ENCODE peak calls at places on chromosomes 2 and 18, in six cellular contexts. One of them, this sample, is unnamed.

GRCh38 chr2:25341031-25341727 is 546 bp downstream of the DNMT3A start:
- DNase-seq in neural crest cell: no peak
- DNase-seq in progenitor cell of endocrine pancreas: no peak
- DNase-seq in nephron progenitor cell: peak
- DNase-seq in IMR-90: no peak
- DNase-seq in cardiac fibroblast: no peak
- DNase-seq in this sample: no peak

GRCh38 chr18:65459741-65460140 is 291.1 kb upstream of the CDH7 start:
- DNase-seq in neural crest cell: no peak
- DNase-seq in progenitor cell of endocrine pancreas: no peak
- DNase-seq in nephron progenitor cell: no peak
- DNase-seq in cardiac fibroblast: no peak
- DNase-seq in IMR-90: no peak
- DNase-seq in this sample: no peak

GRCh38 chr2:128686881-128687550 is 368.3 kb upstream of the HS6ST1 start:
- DNase-seq in IMR-90: no peak
- DNase-seq in neural crest cell: no peak
- DNase-seq in nephron progenitor cell: no peak
- DNase-seq in progenitor cell of endocrine pancreas: no peak
- DNase-seq in cardiac fibroblast: no peak
- DNase-seq in this sample: no peak

GRCh38 chr2:163248321-163249090 is 409.9 kb upstream of the KCNH7 start:
- DNase-seq in cardiac fibroblast: no peak
- DNase-seq in IMR-90: no peak
- DNase-seq in neural crest cell: no peak
- DNase-seq in progenitor cell of endocrine pancreas: no peak
- DNase-seq in nephron progenitor cell: no peak
- DNase-seq in this sample: no peak

GRCh38 chr2:229344151-229344551 is 73.1 kb upstream of the PID1 start:
- DNase-seq in progenitor cell of endocrine pancreas: no peak
- DNase-seq in IMR-90: no peak
- DNase-seq in nephron progenitor cell: no peak
- DNase-seq in neural crest cell: no peak
- DNase-seq in cardiac fibroblast: peak
- DNase-seq in this sample: no peak

GRCh38 chr2:154402138-154402714 is 296.3 kb upstream of the KCNJ3 start:
- DNase-seq in cardiac fibroblast: peak
- DNase-seq in nephron progenitor cell: no peak
- DNase-seq in neural crest cell: no peak
- DNase-seq in progenitor cell of endocrine pancreas: no peak
- DNase-seq in IMR-90: peak
- DNase-seq in this sample: no peak

GRCh38 chr2:135530313-135531230 is at the start of gene ZRANB3:
- DNase-seq in neural crest cell: peak
- DNase-seq in progenitor cell of endocrine pancreas: peak
- DNase-seq in nephron progenitor cell: peak
- DNase-seq in IMR-90: peak
- DNase-seq in cardiac fibroblast: peak
- DNase-seq in this sample: no peak

GRCh38 chr18:7626922-7627440 is 59.9 kb downstream of the PTPRM start:
- DNase-seq in cardiac fibroblast: peak
- DNase-seq in IMR-90: peak
- DNase-seq in progenitor cell of endocrine pancreas: no peak
- DNase-seq in nephron progenitor cell: no peak
- DNase-seq in neural crest cell: no peak
- DNase-seq in this sample: no peak

GRCh38 chr2:151315381-151315903 is 26.0 kb upstream of the NMI start:
- DNase-seq in nephron progenitor cell: no peak
- DNase-seq in progenitor cell of endocrine pancreas: no peak
- DNase-seq in neural crest cell: no peak
- DNase-seq in IMR-90: peak
- DNase-seq in cardiac fibroblast: peak
- DNase-seq in this sample: no peak

GRCh38 chr18:78785706-78786105 is 193.9 kb upstream of the SALL3 start:
- DNase-seq in nephron progenitor cell: no peak
- DNase-seq in IMR-90: no peak
- DNase-seq in progenitor cell of endocrine pancreas: no peak
- DNase-seq in cardiac fibroblast: no peak
- DNase-seq in neural crest cell: no peak
- DNase-seq in this sample: no peak

GRCh38 chr18:2997846-2998599 is 14.9 kb downstream of the LPIN2 start:
- DNase-seq in progenitor cell of endocrine pancreas: no peak
- DNase-seq in nephron progenitor cell: no peak
- DNase-seq in IMR-90: no peak
- DNase-seq in cardiac fibroblast: no peak
- DNase-seq in neural crest cell: no peak
- DNase-seq in this sample: no peak

GRCh38 chr18:55573386-55573785 is 14.6 kb downstream of the TCF4 start:
- DNase-seq in progenitor cell of endocrine pancreas: no peak
- DNase-seq in neural crest cell: no peak
- DNase-seq in cardiac fibroblast: no peak
- DNase-seq in IMR-90: no peak
- DNase-seq in nephron progenitor cell: no peak
- DNase-seq in this sample: no peak

GRCh38 chr2:45180784-45181183 is 171.5 kb upstream of the SIX2 start:
- DNase-seq in progenitor cell of endocrine pancreas: no peak
- DNase-seq in IMR-90: no peak
- DNase-seq in cardiac fibroblast: peak
- DNase-seq in nephron progenitor cell: no peak
- DNase-seq in neural crest cell: no peak
- DNase-seq in this sample: no peak

GRCh38 chr2:30157616-30158015 is 10.8 kb downstream of the YPEL5 start:
- DNase-seq in IMR-90: no peak
- DNase-seq in neural crest cell: no peak
- DNase-seq in nephron progenitor cell: no peak
- DNase-seq in progenitor cell of endocrine pancreas: no peak
- DNase-seq in cardiac fibroblast: no peak
- DNase-seq in this sample: no peak

GRCh38 chr2:96090527-96090926 is 25.8 kb downstream of the ADRA2B start:
- DNase-seq in IMR-90: peak
- DNase-seq in nephron progenitor cell: no peak
- DNase-seq in neural crest cell: no peak
- DNase-seq in cardiac fibroblast: no peak
- DNase-seq in progenitor cell of endocrine pancreas: no peak
- DNase-seq in this sample: no peak

GRCh38 chr2:133676392-133677130 is 108.3 kb upstream of the NCKAP5 start:
- DNase-seq in cardiac fibroblast: peak
- DNase-seq in nephron progenitor cell: no peak
- DNase-seq in neural crest cell: no peak
- DNase-seq in IMR-90: peak
- DNase-seq in progenitor cell of endocrine pancreas: no peak
- DNase-seq in this sample: no peak

GRCh38 chr2:168211664-168212163 is 35.7 kb downstream of the STK39 start:
- DNase-seq in cardiac fibroblast: no peak
- DNase-seq in nephron progenitor cell: no peak
- DNase-seq in neural crest cell: no peak
- DNase-seq in progenitor cell of endocrine pancreas: no peak
- DNase-seq in IMR-90: peak
- DNase-seq in this sample: no peak

GRCh38 chr18:62710417-62710816 is 4.9 kb upstream of the PHLPP1 start:
- DNase-seq in neural crest cell: no peak
- DNase-seq in progenitor cell of endocrine pancreas: no peak
- DNase-seq in cardiac fibroblast: no peak
- DNase-seq in nephron progenitor cell: no peak
- DNase-seq in IMR-90: peak
- DNase-seq in this sample: no peak

GRCh38 chr2:25788457-25788856 is 89.8 kb downstream of the ASXL2 start:
- DNase-seq in progenitor cell of endocrine pancreas: no peak
- DNase-seq in IMR-90: no peak
- DNase-seq in neural crest cell: no peak
- DNase-seq in cardiac fibroblast: no peak
- DNase-seq in nephron progenitor cell: no peak
- DNase-seq in this sample: no peak

GRCh38 chr18:79223431-79223830 is 154.2 kb downstream of the ATP9B start:
- DNase-seq in neural crest cell: no peak
- DNase-seq in cardiac fibroblast: no peak
- DNase-seq in progenitor cell of endocrine pancreas: no peak
- DNase-seq in IMR-90: no peak
- DNase-seq in nephron progenitor cell: no peak
- DNase-seq in this sample: no peak

GRCh38 chr2:102098756-102099155 is 43.8 kb upstream of the IL1R1 start:
- DNase-seq in nephron progenitor cell: no peak
- DNase-seq in progenitor cell of endocrine pancreas: no peak
- DNase-seq in cardiac fibroblast: no peak
- DNase-seq in neural crest cell: no peak
- DNase-seq in IMR-90: no peak
- DNase-seq in this sample: no peak

GRCh38 chr2:230664128-230664527 is 48.5 kb upstream of the CAB39 start:
- DNase-seq in nephron progenitor cell: no peak
- DNase-seq in IMR-90: peak
- DNase-seq in neural crest cell: no peak
- DNase-seq in cardiac fibroblast: no peak
- DNase-seq in progenitor cell of endocrine pancreas: no peak
- DNase-seq in this sample: no peak

GRCh38 chr2:105237045-105237765 is 4.3 kb upstream of the GPR45 start:
- DNase-seq in neural crest cell: no peak
- DNase-seq in IMR-90: no peak
- DNase-seq in cardiac fibroblast: no peak
- DNase-seq in progenitor cell of endocrine pancreas: no peak
- DNase-seq in nephron progenitor cell: no peak
- DNase-seq in this sample: no peak

GRCh38 chr2:46056541-46056940 is 240.7 kb upstream of the EPAS1 start:
- DNase-seq in nephron progenitor cell: no peak
- DNase-seq in cardiac fibroblast: no peak
- DNase-seq in IMR-90: peak
- DNase-seq in neural crest cell: no peak
- DNase-seq in progenitor cell of endocrine pancreas: no peak
- DNase-seq in this sample: no peak

GRCh38 chr2:199379251-199379650 is 78.5 kb downstream of the SATB2 start:
- DNase-seq in neural crest cell: no peak
- DNase-seq in cardiac fibroblast: peak
- DNase-seq in progenitor cell of endocrine pancreas: no peak
- DNase-seq in IMR-90: peak
- DNase-seq in nephron progenitor cell: no peak
- DNase-seq in this sample: no peak

DNA sequence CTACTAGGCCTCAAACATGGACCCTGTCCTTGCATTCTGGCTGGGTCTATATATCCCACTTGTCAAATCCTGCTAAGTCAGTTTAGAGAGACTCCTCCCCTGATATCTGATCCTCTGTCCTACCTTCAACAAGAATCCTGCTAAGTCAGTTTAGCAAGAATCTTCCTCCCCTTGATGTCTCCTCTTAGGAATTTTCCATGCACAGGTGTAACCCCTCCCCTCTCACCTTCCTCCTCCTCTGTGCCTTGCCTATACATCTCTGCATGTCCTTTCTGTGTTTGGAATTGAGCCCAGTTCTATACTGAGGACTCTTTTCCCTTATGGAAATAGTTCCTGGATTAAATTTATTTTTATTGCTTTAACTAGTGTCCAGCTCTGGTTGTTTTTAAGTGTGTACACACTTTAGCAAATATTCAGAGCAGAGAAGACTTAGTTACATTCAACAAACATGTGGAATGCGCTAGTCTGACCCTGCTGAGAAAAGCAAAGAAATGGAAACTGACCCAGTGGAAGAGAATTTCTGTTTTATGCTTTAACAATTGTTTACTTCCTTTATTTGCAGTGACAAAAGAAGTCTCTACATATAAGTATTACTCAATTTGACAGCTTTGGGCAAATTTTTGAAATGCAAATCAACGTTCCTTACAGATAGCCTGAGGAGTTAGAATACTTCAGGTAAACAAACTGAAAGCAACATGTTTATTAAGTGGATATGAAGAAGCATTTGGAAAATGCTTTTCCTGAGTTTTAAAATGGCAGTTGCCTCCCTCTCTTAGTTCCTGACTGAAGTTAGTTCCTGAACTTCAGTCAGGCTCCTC is 80.6 kb downstream of the RIT2 start:
- DNase-seq in IMR-90: no peak
- DNase-seq in cardiac fibroblast: no peak
- DNase-seq in neural crest cell: no peak
- DNase-seq in progenitor cell of endocrine pancreas: no peak
- DNase-seq in nephron progenitor cell: no peak
- DNase-seq in this sample: no peak
- TF ChIP-seq CTCF in IMR-90: no peak
- TF ChIP-seq CTCF in cardiac fibroblast: no peak
- TF ChIP-seq CTCF in neural crest cell: no peak
- TF ChIP-seq CTCF in progenitor cell of endocrine pancreas: no peak
- TF ChIP-seq CTCF in nephron progenitor cell: no peak
- TF ChIP-seq CTCF in this sample: no peak

DNA sequence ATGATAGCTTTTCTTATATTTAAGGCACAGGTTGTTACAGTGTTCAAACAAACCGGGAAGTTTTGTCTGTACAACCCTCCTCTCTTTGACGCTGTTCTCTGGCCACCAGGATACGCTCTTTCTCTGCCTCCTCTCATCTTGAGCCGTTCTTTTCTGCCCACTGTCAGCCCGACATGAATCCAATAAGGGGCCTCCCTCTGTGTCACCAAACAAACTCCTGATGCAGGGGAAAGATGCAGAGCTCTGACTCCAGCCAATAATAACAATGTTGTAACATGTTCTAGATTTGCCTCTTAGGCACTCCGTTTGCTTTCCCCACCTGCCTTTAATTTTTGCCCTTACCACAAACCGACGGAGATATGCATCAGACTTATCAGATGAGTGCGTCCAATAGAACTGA is 449.3 kb downstream of the SLC4A3 start:
- DNase-seq in progenitor cell of endocrine pancreas: no peak
- DNase-seq in IMR-90: peak
- DNase-seq in cardiac fibroblast: peak
- DNase-seq in nephron progenitor cell: no peak
- DNase-seq in neural crest cell: peak
- DNase-seq in this sample: no peak
- TF ChIP-seq CTCF in progenitor cell of endocrine pancreas: peak
- TF ChIP-seq CTCF in IMR-90: peak
- TF ChIP-seq CTCF in cardiac fibroblast: peak
- TF ChIP-seq CTCF in nephron progenitor cell: peak
- TF ChIP-seq CTCF in neural crest cell: peak
- TF ChIP-seq CTCF in this sample: no peak

GRCh38 chr2:47075361-47076125 is 79.6 kb downstream of the STPG4 start:
- DNase-seq in nephron progenitor cell: no peak
- DNase-seq in cardiac fibroblast: no peak
- DNase-seq in progenitor cell of endocrine pancreas: no peak
- DNase-seq in IMR-90: peak
- DNase-seq in neural crest cell: no peak
- DNase-seq in this sample: no peak
- TF ChIP-seq CTCF in nephron progenitor cell: no peak
- TF ChIP-seq CTCF in cardiac fibroblast: no peak
- TF ChIP-seq CTCF in progenitor cell of endocrine pancreas: no peak
- TF ChIP-seq CTCF in IMR-90: no peak
- TF ChIP-seq CTCF in neural crest cell: no peak
- TF ChIP-seq CTCF in this sample: no peak

DNA sequence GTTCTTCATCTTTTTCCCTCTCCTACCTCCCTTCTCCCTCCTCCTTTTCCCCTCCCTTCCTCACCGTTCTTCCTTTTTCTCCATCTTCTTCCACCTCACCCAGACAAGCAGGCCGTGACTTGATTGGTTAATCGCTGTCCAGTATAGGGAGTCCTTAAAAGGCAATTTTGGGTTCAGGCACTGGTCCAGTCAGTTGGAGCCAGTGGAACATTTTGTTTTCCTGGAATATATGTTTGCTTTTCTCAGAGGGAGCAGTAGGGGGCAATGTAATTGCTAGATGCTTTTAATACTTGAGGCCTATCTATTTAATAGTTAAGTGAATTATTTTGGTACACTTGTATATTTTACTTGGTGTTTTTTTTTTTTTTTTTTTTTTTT is 15.0 kb downstream of the ELAC1 start:
- DNase-seq in neural crest cell: no peak
- DNase-seq in nephron progenitor cell: no peak
- DNase-seq in progenitor cell of endocrine pancreas: no peak
- DNase-seq in cardiac fibroblast: peak
- DNase-seq in IMR-90: peak
- DNase-seq in this sample: no peak
- TF ChIP-seq CTCF in neural crest cell: no peak
- TF ChIP-seq CTCF in nephron progenitor cell: no peak
- TF ChIP-seq CTCF in progenitor cell of endocrine pancreas: no peak
- TF ChIP-seq CTCF in cardiac fibroblast: no peak
- TF ChIP-seq CTCF in IMR-90: peak
- TF ChIP-seq CTCF in this sample: no peak

GRCh38 chr2:40935349-40935748 is 483.5 kb upstream of the SLC8A1 start:
- DNase-seq in progenitor cell of endocrine pancreas: no peak
- DNase-seq in nephron progenitor cell: no peak
- DNase-seq in neural crest cell: no peak
- DNase-seq in cardiac fibroblast: no peak
- DNase-seq in IMR-90: no peak
- DNase-seq in this sample: no peak
- TF ChIP-seq CTCF in progenitor cell of endocrine pancreas: peak
- TF ChIP-seq CTCF in nephron progenitor cell: peak
- TF ChIP-seq CTCF in neural crest cell: no peak
- TF ChIP-seq CTCF in cardiac fibroblast: no peak
- TF ChIP-seq CTCF in IMR-90: no peak
- TF ChIP-seq CTCF in this sample: no peak